ENCODE peak calls at places on chromosomes 11 and 22, in five cellular contexts. Z is naive thymus-derived CD4-positive, alpha-beta T cell; T is nephron progenitor cell; E is HS-5; N is NCI-H345. Y is an unnamed sample.

GRCh38 chr11:115267871-115268270 is 236.3 kb downstream of the CADM1 start:
- DNase-seq in Z (no peak), T (no peak), N (no peak), E (no peak), Y (no peak)

GRCh38 chr11:81039916-81040530 is 1599.2 kb upstream of the TENM4 start:
- DNase-seq in N (no peak), E (no peak), T (no peak), Z (no peak), Y (no peak)

GRCh38 chr22:29078036-29078868 is 5.4 kb downstream of the KREMEN1 start:
- DNase-seq in T (no peak), N (no peak), Z (no peak), E (no peak), Y (no peak)

GRCh38 chr11:88475991-88476418 is 138.5 kb upstream of the CTSC start:
- DNase-seq in N (no peak), Z (no peak), T (no peak), E (no peak), Y (no peak)

GRCh38 chr11:128207861-128208321 is 379.5 kb downstream of the ETS1 start:
- DNase-seq in N (no peak), T (no peak), E (peak), Z (no peak), Y (no peak)

GRCh38 chr11:129117595-129118350 is 74.4 kb downstream of the ARHGAP32 start:
- DNase-seq in N (peak), Z (peak), T (peak), E (peak), Y (peak)

GRCh38 chr11:35735903-35736302 is 73.3 kb downstream of the TRIM44 start:
- DNase-seq in N (no peak), Z (no peak), E (no peak), T (no peak), Y (no peak)

GRCh38 chr22:35552186-35552842 is 11.7 kb downstream of the RASD2 start:
- DNase-seq in E (no peak), T (peak), N (no peak), Z (peak), Y (peak)

GRCh38 chr11:84289381-84289906 is 1003.3 kb upstream of the CCDC90B start:
- DNase-seq in T (no peak), Z (no peak), N (no peak), E (peak), Y (no peak)

GRCh38 chr11:5600374-5600851 is 4.0 kb downstream of the TRIM6 start:
- DNase-seq in N (peak), Z (peak), E (no peak), T (peak), Y (peak)

GRCh38 chr11:11446562-11446961 is 93.5 kb upstream of the CSNK2A3 start:
- DNase-seq in E (no peak), N (no peak), Z (no peak), T (no peak), Y (no peak)

GRCh38 chr22:48153726-48154125 is 1391.3 kb downstream of the TBC1D22A start:
- DNase-seq in N (peak), T (no peak), E (no peak), Z (no peak), Y (no peak)

GRCh38 chr11:67463680-67464410 is 5.2 kb downstream of the TMEM134 start:
- DNase-seq in N (no peak), T (no peak), E (no peak), Z (no peak), Y (no peak)

GRCh38 chr11:48103621-48104561 is 112.7 kb upstream of the OR4B1 start:
- DNase-seq in N (peak), T (no peak), E (no peak), Z (no peak), Y (no peak)